ENCODE peak calls at places on chromosomes 13 and 19, in seven cellular contexts. S, Z, E, R, O, K and B are unnamed samples.

GRCh38 chr13:51843529-51843928 is 1.4 kb downstream of the TMEM272 start:
- DNase-seq in O (no peak), K (no peak), Z (no peak), S (no peak), R (no peak), E (no peak), B (no peak)

GRCh38 chr13:36275190-36276002 is 22.2 kb downstream of the CCDC169 start:
- DNase-seq in Z (no peak), E (peak; percentile 57), S (no peak), K (peak; percentile 61), R (no peak), O (peak; percentile 4), B (peak; percentile 71)

GRCh38 chr19:10182847-10183246 is 11.9 kb downstream of the DNMT1 start:
- DNase-seq in E (no peak), O (no peak), R (no peak), Z (no peak), K (no peak), S (no peak), B (peak; percentile 26)

GRCh38 chr13:33678906-33679657 is 138.9 kb upstream of the RFC3 start:
- DNase-seq in E (no peak), K (peak; percentile 36), O (peak; percentile 86), R (peak; percentile 11), S (peak; percentile 18), Z (no peak), B (peak; percentile 59)

GRCh38 chr19:3606690-3607289 is at the start of gene TBXA2R:
- DNase-seq in Z (no peak), E (peak; percentile 13), R (peak; percentile 76), O (peak; percentile 74), K (peak; percentile 36), S (peak; percentile 40), B (peak; percentile 56)

GRCh38 chr19:47351545-47351944 is 2.4 kb downstream of the DHX34 start:
- DNase-seq in S (no peak), K (peak; percentile 55), O (no peak), E (no peak), R (no peak), Z (no peak), B (peak; percentile 24)

GRCh38 chr13:24900507-24900906 is 136.5 kb downstream of the RNF17 start:
- DNase-seq in R (no peak), K (no peak), E (no peak), O (no peak), Z (no peak), S (no peak), B (no peak)

GRCh38 chr13:29081036-29081435 is 260.9 kb downstream of the MTUS2 start:
- DNase-seq in K (peak; percentile 22), S (no peak), Z (no peak), R (peak; percentile 61), E (no peak), O (peak; percentile 8), B (peak; percentile 28)

GRCh38 chr13:78631077-78631476 is 27.7 kb upstream of the POU4F1 start:
- DNase-seq in E (no peak), K (no peak), Z (no peak), R (no peak), S (no peak), O (no peak), B (no peak)

GRCh38 chr13:20877902-20878301 is 24.6 kb downstream of the XPO4 start:
- DNase-seq in K (no peak), E (no peak), S (no peak), R (no peak), O (no peak), Z (no peak), B (no peak)

GRCh38 chr19:42140125-42140754 is 8.0 kb upstream of the POU2F2 start:
- DNase-seq in E (peak; percentile 38), O (peak; percentile 47), Z (no peak), K (peak; percentile 36), R (no peak), S (no peak), B (peak; percentile 74)

GRCh38 chr19:17420267-17420924 is 549 bp downstream of the MVB12A start:
- DNase-seq in O (peak; percentile 41), Z (no peak), R (peak; percentile 12), E (no peak), S (no peak), K (peak; percentile 29), B (no peak)

GRCh38 chr13:95552539-95553270 is at the start of gene CLDN10:
- DNase-seq in O (peak; percentile 15), R (no peak), S (no peak), E (no peak), K (no peak), Z (no peak), B (no peak)

GRCh38 chr13:45954861-45955595 is 97.5 kb downstream of the ZC3H13 start:
- DNase-seq in O (no peak), E (no peak), S (no peak), R (no peak), Z (no peak), K (no peak), B (no peak)

GRCh38 chr19:3062165-3063105 is at the start of gene TLE5:
- DNase-seq in K (peak; percentile 42), R (peak; percentile 74), O (peak; percentile 71), Z (no peak), E (no peak), S (peak; percentile 68), B (peak; percentile 42)

GRCh38 chr13:97385854-97386253 is 48.1 kb upstream of the RAP2A start:
- DNase-seq in S (no peak), R (no peak), Z (no peak), E (no peak), O (no peak), K (no peak), B (no peak)

GRCh38 chr13:111336666-111337065 is 16.2 kb downstream of the TEX29 start:
- DNase-seq in K (no peak), O (no peak), Z (no peak), S (no peak), R (no peak), E (peak; percentile 20), B (peak; percentile 96)

GRCh38 chr19:12790628-12791344 is 500 bp upstream of the JUNB start:
- DNase-seq in O (no peak), S (no peak), E (no peak), K (no peak), Z (no peak), R (no peak), B (no peak)

GRCh38 chr13:99978781-99979452 is 2.7 kb upstream of the ZIC2 start:
- DNase-seq in O (no peak), E (no peak), K (no peak), R (no peak), Z (no peak), S (no peak), B (no peak)

GRCh38 chr13:86870388-86870966 is 800.7 kb upstream of the SLITRK5 start:
- DNase-seq in S (no peak), R (no peak), K (peak; percentile 3), O (no peak), Z (no peak), E (no peak), B (peak; percentile 27)

GRCh38 chr13:28541966-28542365 is 47.0 kb upstream of the FLT1 start:
- DNase-seq in S (no peak), R (no peak), K (no peak), E (no peak), Z (no peak), O (no peak), B (peak; percentile 40)

GRCh38 chr13:39688699-39689405 is 33.4 kb downstream of the COG6 start:
- DNase-seq in O (no peak), E (no peak), K (no peak), R (no peak), S (no peak), Z (peak; percentile 9), B (peak; percentile 62)

GRCh38 chr13:48891586-48891985 is 84.1 kb upstream of the FNDC3A start:
- DNase-seq in R (no peak), S (no peak), O (peak; percentile 11), Z (no peak), E (peak; percentile 80), K (no peak), B (peak; percentile 53)

GRCh38 chr19:8390617-8390981 is 439 bp downstream of the RAB11B start:
- DNase-seq in O (peak; percentile 98), E (peak; percentile 62), R (peak; percentile 84), S (peak; percentile 90), Z (peak; percentile 53), K (peak; percentile 96), B (peak; percentile 97)

GRCh38 chr13:44622259-44622658 is 46.1 kb upstream of the TSC22D1 start:
- DNase-seq in Z (no peak), E (no peak), R (no peak), O (no peak), S (no peak), K (no peak), B (no peak)

GRCh38 chr19:512548-513365 is 5.5 kb downstream of the TPGS1 start:
- DNase-seq in R (no peak), E (no peak), S (no peak), Z (no peak), O (no peak), K (no peak), B (no peak)

GRCh38 chr13:39111145-39111544 is 72.9 kb downstream of the NHLRC3 start:
- DNase-seq in Z (no peak), S (no peak), E (no peak), K (no peak), O (no peak), R (no peak), B (no peak)

GRCh38 chr13:35947315-35947714 is 183.9 kb downstream of the DCLK1 start:
- DNase-seq in K (no peak), E (no peak), R (no peak), S (no peak), O (no peak), Z (no peak), B (no peak)